ENCODE peak calls at places on chromosome 21, in eight cellular contexts. D is hypothalamus; I is activated naive CD4-positive, alpha-beta T cell; A is SHP77; H is epithelial cell of proximal tubule; B is mucosa of gallbladder; S is D341Med; V is Peyer's patch. P is an unnamed sample.

GRCh38 chr21:27678511-27678910 is 711.6 kb upstream of the ADAMTS5 start:
- DNase-seq in D (no peak), V (no peak), H (no peak), S (no peak), B (no peak), I (no peak), A (no peak), P (no peak)

GRCh38 chr21:43645414-43645891 is 13.8 kb downstream of the HSF2BP start:
- DNase-seq in I (no peak), B (peak), S (no peak), D (no peak), V (no peak), A (peak), H (no peak), P (peak)

GRCh38 chr21:38352536-38353219 is 95.9 kb downstream of the KCNJ15 start:
- DNase-seq in I (peak), D (no peak), A (peak), S (peak), V (no peak), B (peak), H (no peak), P (peak)

GRCh38 chr21:34807881-34808568 is 139.2 kb downstream of the CLIC6 start:
- DNase-seq in B (no peak), S (no peak), A (no peak), D (no peak), H (peak), V (no peak), I (peak), P (peak)

GRCh38 chr21:45291613-45292398 is 4.1 kb upstream of the POFUT2 start:
- DNase-seq in B (peak), V (peak), I (no peak), H (no peak), S (no peak), D (no peak), A (no peak), P (no peak)

GRCh38 chr21:45364464-45365185 is 40.3 kb upstream of the COL18A1 start:
- DNase-seq in D (no peak), V (no peak), A (no peak), B (no peak), H (no peak), S (no peak), I (no peak), P (peak)

GRCh38 chr21:34670220-34670961 is 1.6 kb downstream of the CLIC6 start:
- DNase-seq in D (no peak), H (no peak), S (no peak), B (no peak), I (no peak), V (no peak), A (no peak), P (no peak)

GRCh38 chr21:44275041-44275440 is 10.6 kb upstream of the AIRE start:
- DNase-seq in H (no peak), A (no peak), V (no peak), D (no peak), B (no peak), S (no peak), I (no peak), P (no peak)

GRCh38 chr21:36350282-36350910 is 30.4 kb downstream of the MORC3 start:
- DNase-seq in A (no peak), I (no peak), S (no peak), V (no peak), B (no peak), H (no peak), D (no peak), P (peak)

GRCh38 chr21:39611547-39612190 is 1.1 kb upstream of the B3GALT5 start:
- DNase-seq in B (no peak), H (no peak), A (no peak), V (no peak), D (no peak), I (no peak), S (no peak), P (no peak)

GRCh38 chr21:23531444-23531843 is 2075.8 kb downstream of the MRPL39 start:
- DNase-seq in V (no peak), I (no peak), S (no peak), B (no peak), H (no peak), D (no peak), A (no peak), P (no peak)

GRCh38 chr21:37915941-37916794 is at the start of gene KCNJ6:
- DNase-seq in S (peak), V (no peak), B (no peak), D (no peak), I (no peak), H (no peak), A (peak), P (peak)